ENCODE peak calls at places on chromosome 20, in seven cellular contexts. One of them, this sample, is unnamed.

GRCh38 chr20:58778774-58779173 is 71.9 kb downstream of the GNAS-AS1 start:
- DNase-seq in neural crest cell: no peak
- DNase-seq in NCI-H1092 treated with DMSO at 0.1 percent for 48 hours: no peak
- DNase-seq in AG09319: no peak
- DNase-seq in activated CD8-positive, alpha-beta memory T cell treated with anti-CD3 and anti-CD28 coated beads, Interleukin-2, amount 10 ng/mL, durations not matched to agents 7 days and 5 days: no peak
- DNase-seq in CD4-positive, CD25-positive, alpha-beta regulatory T cell: no peak
- DNase-seq in aorta: peak; percentile 66
- DNase-seq in this sample: no peak

GRCh38 chr20:16708590-16708989 is 21.2 kb upstream of the SNRPB2 start:
- DNase-seq in aorta: no peak
- DNase-seq in CD4-positive, CD25-positive, alpha-beta regulatory T cell: no peak
- DNase-seq in activated CD8-positive, alpha-beta memory T cell treated with anti-CD3 and anti-CD28 coated beads, Interleukin-2, amount 10 ng/mL, durations not matched to agents 7 days and 5 days: no peak
- DNase-seq in NCI-H1092 treated with DMSO at 0.1 percent for 48 hours: peak; percentile 60
- DNase-seq in AG09319: no peak
- DNase-seq in neural crest cell: no peak
- DNase-seq in this sample: no peak

GRCh38 chr20:50992733-50993457 is 30.0 kb downstream of the KCNG1 start:
- DNase-seq in NCI-H1092 treated with DMSO at 0.1 percent for 48 hours: peak; percentile 18
- DNase-seq in aorta: no peak
- DNase-seq in activated CD8-positive, alpha-beta memory T cell treated with anti-CD3 and anti-CD28 coated beads, Interleukin-2, amount 10 ng/mL, durations not matched to agents 7 days and 5 days: peak; percentile 70
- DNase-seq in CD4-positive, CD25-positive, alpha-beta regulatory T cell: peak; percentile 66
- DNase-seq in neural crest cell: peak; percentile 68
- DNase-seq in AG09319: peak; percentile 10
- DNase-seq in this sample: peak; percentile 45

GRCh38 chr20:56778765-56779195 is 149.7 kb downstream of the TFAP2C start:
- DNase-seq in neural crest cell: peak; percentile 22
- DNase-seq in NCI-H1092 treated with DMSO at 0.1 percent for 48 hours: no peak
- DNase-seq in aorta: no peak
- DNase-seq in CD4-positive, CD25-positive, alpha-beta regulatory T cell: peak; percentile 14
- DNase-seq in AG09319: no peak
- DNase-seq in activated CD8-positive, alpha-beta memory T cell treated with anti-CD3 and anti-CD28 coated beads, Interleukin-2, amount 10 ng/mL, durations not matched to agents 7 days and 5 days: no peak
- DNase-seq in this sample: peak; percentile 26

GRCh38 chr20:57476641-57477461 is 48.1 kb downstream of the CTCFL start:
- DNase-seq in aorta: no peak
- DNase-seq in activated CD8-positive, alpha-beta memory T cell treated with anti-CD3 and anti-CD28 coated beads, Interleukin-2, amount 10 ng/mL, durations not matched to agents 7 days and 5 days: no peak
- DNase-seq in CD4-positive, CD25-positive, alpha-beta regulatory T cell: no peak
- DNase-seq in neural crest cell: no peak
- DNase-seq in AG09319: no peak
- DNase-seq in NCI-H1092 treated with DMSO at 0.1 percent for 48 hours: no peak
- DNase-seq in this sample: no peak

GRCh38 chr20:41479113-41479512 is 112.5 kb upstream of the EMILIN3 start:
- DNase-seq in AG09319: no peak
- DNase-seq in activated CD8-positive, alpha-beta memory T cell treated with anti-CD3 and anti-CD28 coated beads, Interleukin-2, amount 10 ng/mL, durations not matched to agents 7 days and 5 days: no peak
- DNase-seq in neural crest cell: no peak
- DNase-seq in aorta: no peak
- DNase-seq in CD4-positive, CD25-positive, alpha-beta regulatory T cell: no peak
- DNase-seq in NCI-H1092 treated with DMSO at 0.1 percent for 48 hours: no peak
- DNase-seq in this sample: no peak

GRCh38 chr20:50417484-50418235 is 92.5 kb upstream of the PTPN1 start:
- DNase-seq in AG09319: no peak
- DNase-seq in neural crest cell: no peak
- DNase-seq in activated CD8-positive, alpha-beta memory T cell treated with anti-CD3 and anti-CD28 coated beads, Interleukin-2, amount 10 ng/mL, durations not matched to agents 7 days and 5 days: no peak
- DNase-seq in CD4-positive, CD25-positive, alpha-beta regulatory T cell: no peak
- DNase-seq in NCI-H1092 treated with DMSO at 0.1 percent for 48 hours: no peak
- DNase-seq in aorta: no peak
- DNase-seq in this sample: no peak

GRCh38 chr20:40651121-40651520 is 37.9 kb downstream of the MAFB start:
- DNase-seq in aorta: no peak
- DNase-seq in activated CD8-positive, alpha-beta memory T cell treated with anti-CD3 and anti-CD28 coated beads, Interleukin-2, amount 10 ng/mL, durations not matched to agents 7 days and 5 days: no peak
- DNase-seq in AG09319: no peak
- DNase-seq in CD4-positive, CD25-positive, alpha-beta regulatory T cell: no peak
- DNase-seq in NCI-H1092 treated with DMSO at 0.1 percent for 48 hours: no peak
- DNase-seq in neural crest cell: no peak
- DNase-seq in this sample: no peak

GRCh38 chr20:62085206-62085605 is 19.5 kb upstream of the TAF4 start:
- DNase-seq in AG09319: no peak
- DNase-seq in aorta: no peak
- DNase-seq in CD4-positive, CD25-positive, alpha-beta regulatory T cell: no peak
- DNase-seq in activated CD8-positive, alpha-beta memory T cell treated with anti-CD3 and anti-CD28 coated beads, Interleukin-2, amount 10 ng/mL, durations not matched to agents 7 days and 5 days: no peak
- DNase-seq in neural crest cell: no peak
- DNase-seq in NCI-H1092 treated with DMSO at 0.1 percent for 48 hours: no peak
- DNase-seq in this sample: no peak

GRCh38 chr20:49297605-49298530 is 20.0 kb upstream of the ZNFX1 start:
- DNase-seq in CD4-positive, CD25-positive, alpha-beta regulatory T cell: peak; percentile 76
- DNase-seq in AG09319: no peak
- DNase-seq in NCI-H1092 treated with DMSO at 0.1 percent for 48 hours: no peak
- DNase-seq in activated CD8-positive, alpha-beta memory T cell treated with anti-CD3 and anti-CD28 coated beads, Interleukin-2, amount 10 ng/mL, durations not matched to agents 7 days and 5 days: peak; percentile 77
- DNase-seq in aorta: peak; percentile 59
- DNase-seq in neural crest cell: no peak
- DNase-seq in this sample: no peak

GRCh38 chr20:42308980-42309524 is 690.9 kb upstream of the CHD6 start:
- DNase-seq in AG09319: no peak
- DNase-seq in CD4-positive, CD25-positive, alpha-beta regulatory T cell: no peak
- DNase-seq in neural crest cell: no peak
- DNase-seq in NCI-H1092 treated with DMSO at 0.1 percent for 48 hours: peak; percentile 49
- DNase-seq in activated CD8-positive, alpha-beta memory T cell treated with anti-CD3 and anti-CD28 coated beads, Interleukin-2, amount 10 ng/mL, durations not matched to agents 7 days and 5 days: no peak
- DNase-seq in aorta: no peak
- DNase-seq in this sample: no peak

GRCh38 chr20:9903048-9903651 is 64.3 kb upstream of the PAK5 start:
- DNase-seq in AG09319: no peak
- DNase-seq in aorta: no peak
- DNase-seq in neural crest cell: peak; percentile 18
- DNase-seq in NCI-H1092 treated with DMSO at 0.1 percent for 48 hours: peak; percentile 36
- DNase-seq in activated CD8-positive, alpha-beta memory T cell treated with anti-CD3 and anti-CD28 coated beads, Interleukin-2, amount 10 ng/mL, durations not matched to agents 7 days and 5 days: no peak
- DNase-seq in CD4-positive, CD25-positive, alpha-beta regulatory T cell: peak; percentile 5
- DNase-seq in this sample: no peak

GRCh38 chr20:36891211-36891610 is 15.3 kb downstream of the TLDC2 start:
- DNase-seq in AG09319: no peak
- DNase-seq in aorta: no peak
- DNase-seq in CD4-positive, CD25-positive, alpha-beta regulatory T cell: no peak
- DNase-seq in NCI-H1092 treated with DMSO at 0.1 percent for 48 hours: no peak
- DNase-seq in neural crest cell: no peak
- DNase-seq in activated CD8-positive, alpha-beta memory T cell treated with anti-CD3 and anti-CD28 coated beads, Interleukin-2, amount 10 ng/mL, durations not matched to agents 7 days and 5 days: no peak
- DNase-seq in this sample: no peak

GRCh38 chr20:23072892-23073586 is 13.1 kb downstream of the CD93 start:
- DNase-seq in aorta: no peak
- DNase-seq in CD4-positive, CD25-positive, alpha-beta regulatory T cell: no peak
- DNase-seq in AG09319: no peak
- DNase-seq in neural crest cell: no peak
- DNase-seq in activated CD8-positive, alpha-beta memory T cell treated with anti-CD3 and anti-CD28 coated beads, Interleukin-2, amount 10 ng/mL, durations not matched to agents 7 days and 5 days: no peak
- DNase-seq in NCI-H1092 treated with DMSO at 0.1 percent for 48 hours: no peak
- DNase-seq in this sample: no peak

GRCh38 chr20:58129736-58130135 is 98.7 kb downstream of the ANKRD60 start:
- DNase-seq in CD4-positive, CD25-positive, alpha-beta regulatory T cell: no peak
- DNase-seq in activated CD8-positive, alpha-beta memory T cell treated with anti-CD3 and anti-CD28 coated beads, Interleukin-2, amount 10 ng/mL, durations not matched to agents 7 days and 5 days: no peak
- DNase-seq in aorta: no peak
- DNase-seq in neural crest cell: no peak
- DNase-seq in AG09319: no peak
- DNase-seq in NCI-H1092 treated with DMSO at 0.1 percent for 48 hours: no peak
- DNase-seq in this sample: no peak

GRCh38 chr20:2759603-2760360 is 40.6 kb downstream of the CPXM1 start:
- DNase-seq in AG09319: no peak
- DNase-seq in CD4-positive, CD25-positive, alpha-beta regulatory T cell: no peak
- DNase-seq in aorta: no peak
- DNase-seq in activated CD8-positive, alpha-beta memory T cell treated with anti-CD3 and anti-CD28 coated beads, Interleukin-2, amount 10 ng/mL, durations not matched to agents 7 days and 5 days: no peak
- DNase-seq in neural crest cell: no peak
- DNase-seq in NCI-H1092 treated with DMSO at 0.1 percent for 48 hours: no peak
- DNase-seq in this sample: no peak

GRCh38 chr20:19626896-19627295 is 131.2 kb upstream of the RIN2 start:
- DNase-seq in activated CD8-positive, alpha-beta memory T cell treated with anti-CD3 and anti-CD28 coated beads, Interleukin-2, amount 10 ng/mL, durations not matched to agents 7 days and 5 days: no peak
- DNase-seq in neural crest cell: no peak
- DNase-seq in NCI-H1092 treated with DMSO at 0.1 percent for 48 hours: no peak
- DNase-seq in aorta: no peak
- DNase-seq in AG09319: no peak
- DNase-seq in CD4-positive, CD25-positive, alpha-beta regulatory T cell: no peak
- DNase-seq in this sample: no peak

GRCh38 chr20:8020314-8021079 is 936 bp upstream of the TMX4 start:
- DNase-seq in aorta: no peak
- DNase-seq in neural crest cell: no peak
- DNase-seq in activated CD8-positive, alpha-beta memory T cell treated with anti-CD3 and anti-CD28 coated beads, Interleukin-2, amount 10 ng/mL, durations not matched to agents 7 days and 5 days: peak; percentile 60
- DNase-seq in CD4-positive, CD25-positive, alpha-beta regulatory T cell: peak; percentile 85
- DNase-seq in NCI-H1092 treated with DMSO at 0.1 percent for 48 hours: peak; percentile 70
- DNase-seq in AG09319: no peak
- DNase-seq in this sample: no peak

GRCh38 chr20:36093804-36094145 is 60.8 kb upstream of the EPB41L1 start:
- DNase-seq in CD4-positive, CD25-positive, alpha-beta regulatory T cell: no peak
- DNase-seq in AG09319: no peak
- DNase-seq in activated CD8-positive, alpha-beta memory T cell treated with anti-CD3 and anti-CD28 coated beads, Interleukin-2, amount 10 ng/mL, durations not matched to agents 7 days and 5 days: no peak
- DNase-seq in neural crest cell: no peak
- DNase-seq in NCI-H1092 treated with DMSO at 0.1 percent for 48 hours: no peak
- DNase-seq in aorta: no peak
- DNase-seq in this sample: no peak

GRCh38 chr20:63273635-63274380 is 1.2 kb downstream of the ARFGAP1 start:
- DNase-seq in NCI-H1092 treated with DMSO at 0.1 percent for 48 hours: no peak
- DNase-seq in aorta: no peak
- DNase-seq in neural crest cell: no peak
- DNase-seq in CD4-positive, CD25-positive, alpha-beta regulatory T cell: no peak
- DNase-seq in activated CD8-positive, alpha-beta memory T cell treated with anti-CD3 and anti-CD28 coated beads, Interleukin-2, amount 10 ng/mL, durations not matched to agents 7 days and 5 days: no peak
- DNase-seq in AG09319: peak; percentile 7
- DNase-seq in this sample: no peak

GRCh38 chr20:56001890-56002289 is 3.4 kb downstream of the CBLN4 start:
- DNase-seq in AG09319: no peak
- DNase-seq in aorta: no peak
- DNase-seq in NCI-H1092 treated with DMSO at 0.1 percent for 48 hours: no peak
- DNase-seq in activated CD8-positive, alpha-beta memory T cell treated with anti-CD3 and anti-CD28 coated beads, Interleukin-2, amount 10 ng/mL, durations not matched to agents 7 days and 5 days: no peak
- DNase-seq in neural crest cell: no peak
- DNase-seq in CD4-positive, CD25-positive, alpha-beta regulatory T cell: no peak
- DNase-seq in this sample: no peak

GRCh38 chr20:15195378-15195777 is 858.0 kb upstream of the FLRT3 start:
- DNase-seq in neural crest cell: no peak
- DNase-seq in AG09319: no peak
- DNase-seq in activated CD8-positive, alpha-beta memory T cell treated with anti-CD3 and anti-CD28 coated beads, Interleukin-2, amount 10 ng/mL, durations not matched to agents 7 days and 5 days: no peak
- DNase-seq in aorta: no peak
- DNase-seq in CD4-positive, CD25-positive, alpha-beta regulatory T cell: no peak
- DNase-seq in NCI-H1092 treated with DMSO at 0.1 percent for 48 hours: no peak
- DNase-seq in this sample: no peak

GRCh38 chr20:40754372-40754943 is 65.4 kb upstream of the MAFB start:
- DNase-seq in aorta: peak; percentile 83
- DNase-seq in CD4-positive, CD25-positive, alpha-beta regulatory T cell: no peak
- DNase-seq in activated CD8-positive, alpha-beta memory T cell treated with anti-CD3 and anti-CD28 coated beads, Interleukin-2, amount 10 ng/mL, durations not matched to agents 7 days and 5 days: no peak
- DNase-seq in AG09319: peak; percentile 3
- DNase-seq in neural crest cell: no peak
- DNase-seq in NCI-H1092 treated with DMSO at 0.1 percent for 48 hours: no peak
- DNase-seq in this sample: no peak

GRCh38 chr20:48626226-48626937 is 201.4 kb downstream of the PREX1 start:
- DNase-seq in activated CD8-positive, alpha-beta memory T cell treated with anti-CD3 and anti-CD28 coated beads, Interleukin-2, amount 10 ng/mL, durations not matched to agents 7 days and 5 days: no peak
- DNase-seq in AG09319: no peak
- DNase-seq in CD4-positive, CD25-positive, alpha-beta regulatory T cell: peak; percentile 18
- DNase-seq in aorta: peak; percentile 53
- DNase-seq in neural crest cell: no peak
- DNase-seq in NCI-H1092 treated with DMSO at 0.1 percent for 48 hours: no peak
- DNase-seq in this sample: no peak

GRCh38 chr20:49851991-49852390 is 39.4 kb downstream of the SLC9A8 start:
- DNase-seq in neural crest cell: no peak
- DNase-seq in NCI-H1092 treated with DMSO at 0.1 percent for 48 hours: no peak
- DNase-seq in AG09319: no peak
- DNase-seq in CD4-positive, CD25-positive, alpha-beta regulatory T cell: no peak
- DNase-seq in activated CD8-positive, alpha-beta memory T cell treated with anti-CD3 and anti-CD28 coated beads, Interleukin-2, amount 10 ng/mL, durations not matched to agents 7 days and 5 days: no peak
- DNase-seq in aorta: peak; percentile 77
- DNase-seq in this sample: no peak

This sample was measured in fibroblast of the conjunctiva.